ENCODE peak calls at places on chromosomes 16 and 17, in ten cellular contexts. V is substantia nigra; L is NCI-H510A treated with DMSO at 0.1 percent for 48 hours; D is AG04450; H is EH; W is COR-L47; S is activated CD4-positive, alpha-beta T cell treated with anti-CD3 and anti-CD28 coated beads, Interleukin-2, amount 10 ng/mL, durations not matched to agents 7 days and 5 days; B is C1 segment of cervical spinal cord; O is G401; Z is Daoy. C is an unnamed sample.

GRCh38 chr16:81266680-81267095 is 28.2 kb downstream of the BCO1 start:
- DNase-seq in V (no peak), L (peak; percentile 35), D (no peak), H (no peak), W (peak; percentile 1), S (peak; percentile 7), B (no peak), O (no peak), Z (peak; percentile 26), C (no peak)

GRCh38 chr17:70369296-70369855 is 200.0 kb downstream of the KCNJ2 start:
- DNase-seq in V (no peak), L (no peak), D (no peak), H (no peak), W (no peak), S (no peak), B (no peak), O (no peak), Z (peak; percentile 5), C (no peak)

GRCh38 chr16:89489040-89489721 is 1.2 kb downstream of the ANKRD11 start:
- DNase-seq in V (peak; percentile 56), L (no peak), D (peak; percentile 85), H (peak; percentile 96), W (peak; percentile 80), S (peak; percentile 93), B (peak; percentile 50), O (peak; percentile 68), Z (peak; percentile 88), C (peak; percentile 91)

GRCh38 chr16:10182186-10182683 is at the start of gene GRIN2A:
- DNase-seq in V (no peak), L (no peak), D (no peak), H (no peak), W (no peak), S (no peak), B (no peak), O (peak; percentile 63), Z (peak; percentile 42), C (no peak)

GRCh38 chr16:85905110-85906095 is 6.4 kb downstream of the IRF8 start:
- DNase-seq in V (no peak), L (no peak), D (no peak), H (no peak), W (no peak), S (no peak), B (no peak), O (no peak), Z (no peak), C (no peak)

GRCh38 chr16:3496386-3496785 is 1.1 kb upstream of the C16orf90 start:
- DNase-seq in V (no peak), L (no peak), D (no peak), H (no peak), W (no peak), S (no peak), B (no peak), O (no peak), Z (no peak), C (no peak)

GRCh38 chr17:29760279-29760721 is 137.6 kb upstream of the CORO6 start:
- DNase-seq in V (no peak), L (peak; percentile 15), D (no peak), H (peak; percentile 27), W (no peak), S (peak; percentile 79), B (no peak), O (no peak), Z (peak; percentile 21), C (peak; percentile 22)

GRCh38 chr16:49951568-49952195 is 73.3 kb upstream of the CNEP1R1 start:
- DNase-seq in V (no peak), L (no peak), D (no peak), H (no peak), W (no peak), S (no peak), B (no peak), O (no peak), Z (no peak), C (no peak)

GRCh38 chr17:8964801-8965393 is 610 bp downstream of the PIK3R5 start:
- DNase-seq in V (no peak), L (no peak), D (no peak), H (no peak), W (no peak), S (peak; percentile 51), B (no peak), O (no peak), Z (no peak), C (no peak)

GRCh38 chr16:67666538-67667433 is at the start of the genes C16orf86 and ENKD1:
- DNase-seq in V (peak; percentile 66), L (peak; percentile 27), D (no peak), H (peak; percentile 84), W (peak; percentile 81), S (peak; percentile 87), B (peak; percentile 56), O (peak; percentile 81), Z (peak; percentile 77), C (peak; percentile 72)